ENCODE peak calls at places on chromosome 18, in four cellular contexts. X is HCT116, M is K562, S is H1. H is an unnamed sample.

GRCh38 chr18:69257861-69258458 is 142.7 kb upstream of the DOK6 start:
- DNase-seq in S (no peak), M (no peak), X (no peak), H (no peak)

GRCh38 chr18:54416459-54416858 is 58.8 kb downstream of the C18orf54 start:
- DNase-seq in X (no peak), S (no peak), M (no peak), H (no peak)

GRCh38 chr18:34999734-35000397 is 41.3 kb upstream of the MAPRE2 start:
- DNase-seq in X (no peak), S (no peak), M (no peak), H (no peak)

GRCh38 chr18:70296289-70296688 is 7.4 kb downstream of the SOCS6 start:
- DNase-seq in X (no peak), M (peak), S (no peak), H (no peak)

GRCh38 chr18:21194871-21195771 is 46.9 kb upstream of the GREB1L start:
- DNase-seq in X (peak), M (peak), S (no peak), H (no peak)

GRCh38 chr18:6885992-6886823 is 156.7 kb downstream of the ARHGAP28 start:
- DNase-seq in S (no peak), X (no peak), M (peak), H (no peak)

GRCh38 chr18:35158728-35159443 is 81.9 kb upstream of the ZNF397 start:
- DNase-seq in M (no peak), X (no peak), S (no peak), H (no peak)

GRCh38 chr18:32439802-32440201 is 30.9 kb downstream of the GAREM1 start:
- DNase-seq in X (peak), S (no peak), M (no peak), H (no peak)

GRCh38 chr18:73613706-73614340 is 533.8 kb downstream of the FBXO15 start:
- DNase-seq in M (no peak), S (no peak), X (no peak), H (no peak)

GRCh38 chr18:44866103-44866502 is 185.4 kb downstream of the SETBP1 start:
- DNase-seq in S (no peak), M (no peak), X (no peak), H (no peak)

GRCh38 chr18:40687401-40687800 is 1267.6 kb upstream of the PIK3C3 start:
- DNase-seq in S (no peak), X (no peak), M (no peak), H (no peak)

GRCh38 chr18:61127714-61128485 is 205.3 kb upstream of the CDH20 start:
- DNase-seq in X (no peak), S (no peak), M (no peak), H (no peak)

DNA sequence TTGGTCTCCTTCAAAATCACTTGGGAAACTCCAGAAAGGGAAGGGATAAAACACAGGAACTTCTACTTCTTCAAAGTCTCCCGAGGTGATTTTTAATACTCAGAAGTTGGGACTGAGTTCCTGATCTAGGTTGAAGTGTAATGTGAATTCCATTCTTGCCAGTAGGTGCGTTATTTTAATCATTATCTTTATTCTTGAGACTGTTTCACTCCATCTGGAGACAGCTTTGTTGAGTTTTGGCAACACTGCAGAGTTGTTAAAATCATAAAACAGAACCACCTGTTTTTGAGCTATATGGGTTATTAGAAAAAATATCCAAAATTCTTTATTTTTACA is 22.0 kb downstream of the ATP8B1 start:
- DNase-seq in M (no peak), S (no peak), X (no peak), H (no peak)
- TF ChIP-seq EGR1 in M (no peak), S (no peak), X (no peak), H (no peak)

GRCh38 chr18:77124452-77124922 is 8.1 kb downstream of the MBP start:
- DNase-seq in S (no peak), X (no peak), M (no peak), H (peak)
- H3K4me3 ChIP-seq in S (no peak), X (no peak), M (no peak), H (peak)

DNA sequence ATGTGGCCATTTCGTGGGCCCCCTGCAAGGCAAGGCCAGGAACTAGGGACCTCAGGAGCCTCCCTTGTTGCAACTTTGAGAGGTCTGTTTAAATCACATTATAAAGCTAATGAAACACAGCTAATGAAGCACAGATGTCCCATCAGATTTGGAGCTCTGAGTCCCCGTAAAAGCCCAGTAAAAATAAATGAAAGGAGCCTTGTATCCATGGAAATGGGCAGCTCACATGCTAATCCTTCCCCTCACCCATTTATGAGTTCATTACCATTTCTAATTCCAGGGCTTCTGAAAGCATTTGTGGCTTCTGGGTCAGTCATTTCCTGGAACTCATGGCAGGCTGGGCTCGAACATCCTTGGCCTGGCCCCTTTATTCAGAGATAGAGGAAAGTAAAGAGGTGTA is 274.8 kb downstream of the SS18 start:
- DNase-seq in S (no peak), M (no peak), X (no peak), H (no peak)
- TF ChIP-seq EGR1 in S (no peak), M (no peak), X (no peak), H (no peak)

DNA sequence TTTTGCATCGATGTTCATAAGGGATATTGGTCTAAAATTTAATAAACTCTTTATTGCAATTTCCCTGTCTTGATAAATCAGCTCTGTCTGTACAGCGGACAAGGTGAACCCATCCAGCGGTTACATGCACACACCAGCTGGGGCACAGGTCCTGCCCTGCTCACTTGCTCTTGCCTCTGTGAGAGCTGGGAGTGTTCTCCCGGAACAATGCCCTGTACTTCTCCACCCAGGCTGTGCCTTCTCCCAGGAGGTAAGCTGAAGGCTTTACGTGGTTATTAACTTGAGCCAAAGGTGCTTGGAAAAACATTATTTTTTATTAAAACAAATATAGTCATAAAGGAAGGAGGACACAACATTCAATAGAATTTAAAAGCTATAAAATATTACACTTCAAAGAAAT is 117.6 kb downstream of the ALPK2 start:
- DNase-seq in M (no peak), X (no peak), S (no peak), H (no peak)
- H3K4me3 ChIP-seq in M (no peak), X (no peak), S (no peak), H (no peak)

DNA sequence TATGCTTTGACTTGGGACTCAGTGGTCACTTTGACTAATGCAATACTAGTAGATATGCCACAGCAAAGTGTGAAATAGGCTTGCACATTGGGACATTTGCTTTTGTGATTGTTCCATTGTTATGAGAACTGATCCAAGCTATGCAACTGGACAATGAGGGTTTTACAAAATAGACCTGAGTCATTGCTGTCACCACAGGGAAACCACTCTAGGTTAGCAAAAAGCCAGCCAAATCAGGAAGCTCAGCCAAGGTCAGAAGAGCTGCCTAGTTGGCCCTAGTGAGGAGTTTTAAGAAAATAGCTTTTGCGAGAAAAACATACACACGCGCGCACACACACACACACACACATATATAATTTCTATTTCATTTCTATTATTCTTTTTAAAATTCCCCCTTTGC is 452.4 kb upstream of the CDH7 start:
- DNase-seq in M (no peak), X (no peak), S (no peak), H (no peak)
- TF ChIP-seq EGR1 in M (no peak), X (no peak), S (no peak), H (no peak)

H was measured in GM12878.